ENCODE peak calls at places on chromosome 13, in four cellular contexts. V, K, Q and Z are unnamed samples. For H3K4me1, the result is how much of the 10 kb centered on the place peaks cover.

GRCh38 chr13:78603240-78603947 is at the start of gene POU4F1:
- DNase-seq in V (no peak), K (peak), Q (no peak), Z (peak)

GRCh38 chr13:30718661-30719520 is 16.5 kb upstream of the ALOX5AP start:
- DNase-seq in V (no peak), K (no peak), Q (no peak), Z (no peak)

GRCh38 chr13:42497798-42498197 is 76.2 kb upstream of the TNFSF11 start:
- DNase-seq in V (no peak), K (no peak), Q (no peak), Z (no peak)

GRCh38 chr13:48431987-48432615 is 19.2 kb upstream of the LPAR6 start:
- DNase-seq in V (no peak), K (no peak), Q (no peak), Z (no peak)

GRCh38 chr13:93635687-93636086 is 409.1 kb downstream of the GPC6 start:
- DNase-seq in V (no peak), K (no peak), Q (no peak), Z (no peak)

GRCh38 chr13:38824342-38824741 is 137.5 kb downstream of the FREM2 start:
- DNase-seq in V (no peak), K (peak), Q (no peak), Z (no peak)

GRCh38 chr13:22662771-22663170 is 518.0 kb upstream of the SGCG start:
- DNase-seq in V (no peak), K (no peak), Q (no peak), Z (no peak)

GRCh38 chr13:107881362-107881761 is 334.0 kb downstream of the LIG4 start:
- DNase-seq in V (no peak), K (no peak), Q (no peak), Z (no peak)

GRCh38 chr13:98142427-98143156 is at the start of gene FARP1:
- DNase-seq in V (peak), K (peak), Q (peak), Z (peak)

GRCh38 chr13:78764665-78765064 is 105.7 kb upstream of the OBI1 start:
- DNase-seq in V (no peak), K (peak), Q (no peak), Z (no peak)

GRCh38 chr13:113353254-113353653 is 10.7 kb downstream of the GRTP1 start:
- DNase-seq in V (peak), K (no peak), Q (no peak), Z (no peak)

GRCh38 chr13:113355621-113356020 is 8.3 kb downstream of the GRTP1 start:
- DNase-seq in V (no peak), K (peak), Q (no peak), Z (no peak)

GRCh38 chr13:113356594-113356993 is 7.3 kb downstream of the GRTP1 start:
- DNase-seq in V (no peak), K (no peak), Q (no peak), Z (no peak)

GRCh38 chr13:113357529-113357928 is 6.4 kb downstream of the GRTP1 start:
- DNase-seq in V (no peak), K (no peak), Q (no peak), Z (no peak)

DNA sequence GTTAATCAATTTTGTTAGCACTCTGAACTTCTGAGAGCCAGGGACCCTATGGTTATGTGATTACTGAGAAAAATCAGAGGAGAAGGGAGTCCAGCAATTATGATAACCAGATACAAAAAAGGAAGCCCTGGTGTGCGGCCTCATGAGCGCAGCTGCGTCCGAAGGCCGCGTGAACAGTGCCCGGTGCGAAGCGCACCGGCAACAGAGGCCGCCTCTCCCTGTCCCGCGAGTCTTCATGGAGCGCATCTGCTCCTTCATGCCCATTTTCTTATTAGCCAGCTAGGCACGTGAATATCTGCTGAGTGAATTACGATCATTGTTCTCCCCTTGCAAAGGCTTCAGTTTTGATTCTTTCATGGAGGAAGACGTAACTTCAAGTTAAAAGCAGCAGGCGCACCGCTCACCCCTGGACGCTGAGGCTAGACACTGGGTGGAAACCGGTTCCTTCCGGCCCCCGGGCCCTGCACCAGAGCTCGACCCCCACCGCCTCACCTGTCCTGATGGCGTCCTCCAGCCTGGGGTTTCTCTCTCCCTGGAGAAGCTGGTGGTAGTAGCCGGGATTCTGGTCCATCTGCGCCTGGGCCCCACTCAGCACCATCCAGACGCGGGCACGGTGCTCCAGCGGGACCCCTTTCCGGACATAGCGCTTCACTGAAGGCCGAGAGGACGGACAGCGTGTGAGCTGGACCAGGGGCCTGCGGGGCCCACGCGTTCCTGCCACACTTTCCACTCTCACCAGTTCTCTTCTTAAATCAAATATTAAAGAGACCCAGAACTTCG is 8.9 kb downstream of the GRTP1 start:
- DNase-seq in V (no peak), K (peak), Q (no peak), Z (no peak)
- TF ChIP-seq CTCF in V (no peak), K (no peak), Q (no peak), Z (no peak)

GRCh38 chr13:99205621-99206220 is 5.1 kb downstream of the UBAC2 start:
- DNase-seq in V (no peak), K (no peak), Q (no peak), Z (no peak)
- H3K4me1 ChIP-seq in V (half or more), K (under half), Q (under half), Z (under half)

DNA sequence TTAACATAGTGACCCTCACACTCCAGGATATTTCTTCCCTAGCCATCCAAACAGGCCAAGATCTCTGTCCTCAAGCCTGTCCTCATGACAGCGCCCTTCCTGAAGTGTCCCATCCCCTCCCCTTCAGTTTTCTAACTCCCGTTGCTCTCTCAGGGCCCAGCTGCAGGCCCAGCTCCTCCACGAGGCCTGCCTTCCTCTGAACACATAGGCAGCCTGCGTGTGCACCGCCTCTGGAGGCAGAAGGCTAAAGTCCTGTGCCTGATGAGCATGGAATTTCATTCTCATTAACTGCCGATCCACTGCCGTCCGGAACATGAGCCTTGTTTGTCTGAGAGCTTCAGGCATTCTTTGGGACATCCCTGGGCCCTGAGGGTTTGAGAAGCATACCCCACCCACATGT is 306.4 kb downstream of the DCLK1 start:
- DNase-seq in V (no peak), K (no peak), Q (no peak), Z (no peak)
- H3K27ac ChIP-seq in V (no peak), K (no peak), Q (no peak), Z (no peak)

GRCh38 chr13:51249254-51249653 is 27.1 kb downstream of the FAM124A start:
- DNase-seq in V (no peak), K (no peak), Q (no peak), Z (no peak)

GRCh38 chr13:51246411-51247298 is 24.5 kb downstream of the FAM124A start:
- DNase-seq in V (no peak), K (no peak), Q (no peak), Z (peak)

GRCh38 chr13:51252954-51253531 is 30.8 kb downstream of the FAM124A start:
- DNase-seq in V (no peak), K (no peak), Q (no peak), Z (no peak)

GRCh38 chr13:51251480-51251879 is 29.3 kb downstream of the FAM124A start:
- DNase-seq in V (no peak), K (no peak), Q (no peak), Z (no peak)

GRCh38 chr13:51249767-51250741 is 27.9 kb downstream of the FAM124A start:
- DNase-seq in V (no peak), K (no peak), Q (peak), Z (no peak)
- TF ChIP-seq CTCF in V (no peak), K (peak), Q (peak), Z (no peak)

DNA sequence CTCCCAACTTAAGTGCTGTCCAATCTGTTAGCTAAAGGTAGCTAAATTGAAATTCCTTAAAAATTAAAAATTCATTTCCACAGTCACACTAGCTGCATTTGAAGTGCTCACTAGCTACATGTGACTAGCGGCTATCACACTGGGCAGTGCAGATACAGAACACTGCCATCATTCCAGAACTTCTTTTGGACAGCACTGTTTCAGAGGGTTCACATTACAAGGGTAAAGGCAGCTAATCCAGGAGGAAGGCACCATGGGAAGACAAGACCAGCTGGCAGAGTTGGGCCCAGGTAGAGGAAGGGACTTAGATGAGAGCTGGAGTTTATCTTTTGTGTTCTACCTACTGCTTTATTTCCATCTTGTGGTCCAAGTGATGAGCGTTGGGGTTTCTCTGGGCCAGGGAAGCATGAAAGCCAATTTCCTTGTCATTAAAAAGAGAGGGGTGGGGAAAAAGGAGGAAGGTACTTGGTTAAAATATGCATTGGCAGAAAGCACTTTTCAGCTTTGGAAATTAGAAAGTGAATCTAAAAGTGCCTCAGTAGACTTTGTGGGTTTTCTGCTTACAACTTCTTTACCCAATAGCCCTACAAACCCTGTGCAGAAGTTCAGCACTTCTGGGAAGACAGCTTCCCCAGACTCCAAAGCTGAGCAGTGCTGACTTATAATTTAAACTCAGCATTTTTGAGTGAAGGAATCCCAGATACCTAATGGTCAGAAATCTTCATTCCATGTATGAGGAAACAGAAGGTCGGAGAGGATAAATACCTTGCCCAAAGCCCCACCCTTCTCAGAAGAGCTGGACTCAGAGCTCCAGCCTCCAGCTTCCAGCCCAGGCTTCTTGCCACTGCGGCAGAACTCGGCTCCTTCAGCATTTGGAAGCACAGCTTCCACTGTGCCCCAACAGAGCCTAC is 49.5 kb downstream of the ATP7B start:
- DNase-seq in V (no peak), K (no peak), Q (no peak), Z (no peak)
- H3K4me1 ChIP-seq in V (under half), K (under half), Q (under half), Z (under half)

GRCh38 chr13:51996660-51997059 is 14.6 kb downstream of the ATP7B start:
- DNase-seq in V (no peak), K (no peak), Q (no peak), Z (no peak)

GRCh38 chr13:51997641-51998330 is 13.5 kb downstream of the ATP7B start:
- DNase-seq in V (no peak), K (peak), Q (no peak), Z (no peak)

GRCh38 chr13:52001120-52001731 is 10.0 kb downstream of the ATP7B start:
- DNase-seq in V (no peak), K (no peak), Q (no peak), Z (no peak)

GRCh38 chr13:51999525-51999924 is 11.7 kb downstream of the ATP7B start:
- DNase-seq in V (no peak), K (no peak), Q (peak), Z (peak)

GRCh38 chr13:51998723-51999471 is 12.4 kb downstream of the ATP7B start:
- DNase-seq in V (no peak), K (no peak), Q (no peak), Z (no peak)
- H3K27ac ChIP-seq in V (no peak), K (no peak), Q (no peak), Z (peak)